ENCODE peak calls at places on chromosomes 16 and 17, in six cellular contexts. M, L, N, C, O and R are unnamed samples.

GRCh38 chr17:50672831-50673551 is 34.7 kb downstream of the ANKRD40 start:
- DNase-seq in C (no peak), O (peak), L (no peak), N (no peak), M (no peak), R (no peak)

GRCh38 chr17:49003557-49004511 is 6.6 kb downstream of the IGF2BP1 start:
- DNase-seq in C (peak), N (no peak), M (no peak), O (no peak), L (no peak), R (peak)

GRCh38 chr17:64150237-64151015 is 20.5 kb upstream of the ERN1 start:
- DNase-seq in N (peak), C (peak), L (peak), M (no peak), O (no peak), R (peak)

GRCh38 chr17:61597606-61598005 is 6.6 kb upstream of the NACA2 start:
- DNase-seq in M (no peak), N (no peak), L (no peak), O (no peak), C (no peak), R (no peak)

GRCh38 chr16:69107311-69107962 is 2.0 kb downstream of the HAS3 start:
- DNase-seq in N (peak), L (no peak), M (peak), C (no peak), O (no peak), R (no peak)

GRCh38 chr16:15876503-15876902 is 11.9 kb downstream of the CEP20 start:
- DNase-seq in L (no peak), C (no peak), O (no peak), N (no peak), M (no peak), R (no peak)

GRCh38 chr16:29694384-29695195 is 15.6 kb downstream of the QPRT start:
- DNase-seq in C (no peak), L (no peak), N (peak), O (no peak), M (peak), R (no peak)

GRCh38 chr16:17420821-17421220 is 49.9 kb downstream of the XYLT1 start:
- DNase-seq in C (no peak), L (no peak), M (no peak), O (no peak), N (no peak), R (no peak)

GRCh38 chr16:583470-583814 is 6.4 kb upstream of the RAB40C start:
- DNase-seq in L (no peak), O (no peak), C (no peak), N (no peak), M (no peak), R (no peak)

GRCh38 chr16:76222087-76222486 is 55.1 kb upstream of the CNTNAP4 start:
- DNase-seq in N (no peak), O (no peak), C (no peak), M (peak), L (no peak), R (no peak)

GRCh38 chr16:14301150-14302030 is 230.3 kb downstream of the MRTFB start:
- DNase-seq in L (no peak), C (no peak), M (no peak), N (no peak), O (peak), R (peak)

GRCh38 chr17:38509772-38510423 is 81.6 kb downstream of the ARHGAP23 start:
- DNase-seq in M (no peak), L (no peak), O (no peak), C (peak), N (no peak), R (peak)

GRCh38 chr17:55334881-55335523 is 70.2 kb downstream of the HLF start:
- DNase-seq in C (no peak), O (no peak), M (no peak), N (no peak), L (no peak), R (no peak)

GRCh38 chr16:23064642-23065041 is 84.6 kb downstream of the USP31 start:
- DNase-seq in C (peak), N (no peak), M (peak), O (no peak), L (no peak), R (no peak)

GRCh38 chr17:31733326-31733725 is 125.7 kb downstream of the COPRS start:
- DNase-seq in N (no peak), M (no peak), O (no peak), C (no peak), L (no peak), R (no peak)

GRCh38 chr16:84597518-84598390 is 20.1 kb downstream of the COTL1 start:
- DNase-seq in N (peak), O (no peak), M (no peak), L (no peak), C (no peak), R (no peak)

GRCh38 chr17:13046361-13046760 is 28.5 kb upstream of the ELAC2 start:
- DNase-seq in M (no peak), C (no peak), O (no peak), N (no peak), L (no peak), R (no peak)

GRCh38 chr16:83706394-83706793 is 101.4 kb upstream of the HSBP1 start:
- DNase-seq in N (no peak), C (no peak), O (no peak), L (no peak), M (no peak), R (peak)

GRCh38 chr17:2366747-2367494 is 29.6 kb downstream of the SGSM2 start:
- DNase-seq in N (no peak), O (no peak), L (no peak), C (peak), M (no peak), R (no peak)

GRCh38 chr17:72985882-72986720 is 106.4 kb downstream of the SLC39A11 start:
- DNase-seq in M (peak), C (peak), N (peak), L (peak), O (no peak), R (peak)

GRCh38 chr16:71537643-71538042 is 11.4 kb downstream of the CHST4 start:
- DNase-seq in C (peak), N (no peak), O (no peak), L (no peak), M (peak), R (peak)

GRCh38 chr16:82082543-82083244 is 47.6 kb downstream of the HSD17B2 start:
- DNase-seq in O (no peak), L (no peak), N (no peak), C (no peak), M (peak), R (peak)

GRCh38 chr17:34024303-34025178 is 230.5 kb upstream of the CCL2 start:
- DNase-seq in C (no peak), O (no peak), N (no peak), L (no peak), M (no peak), R (no peak)

GRCh38 chr16:19589771-19590302 is 34.3 kb downstream of the VPS35L start:
- DNase-seq in L (no peak), M (peak), N (no peak), C (peak), O (no peak), R (peak)

GRCh38 chr17:74742153-74742515 is 5.1 kb downstream of the RAB37 start:
- DNase-seq in O (no peak), N (no peak), M (no peak), C (peak), L (no peak), R (no peak)

GRCh38 chr17:74738051-74738996 is 1.3 kb downstream of the RAB37 start:
- DNase-seq in L (no peak), C (peak), O (no peak), M (no peak), N (no peak), R (no peak)

GRCh38 chr16:4892356-4893102 is 44.4 kb downstream of the PPL start:
- DNase-seq in O (no peak), C (peak), M (peak), L (no peak), N (no peak), R (peak)

GRCh38 chr17:1649116-1649843 is 386 bp downstream of the RILP start:
- DNase-seq in M (peak), O (peak), N (peak), C (peak), L (peak), R (peak)

DNA sequence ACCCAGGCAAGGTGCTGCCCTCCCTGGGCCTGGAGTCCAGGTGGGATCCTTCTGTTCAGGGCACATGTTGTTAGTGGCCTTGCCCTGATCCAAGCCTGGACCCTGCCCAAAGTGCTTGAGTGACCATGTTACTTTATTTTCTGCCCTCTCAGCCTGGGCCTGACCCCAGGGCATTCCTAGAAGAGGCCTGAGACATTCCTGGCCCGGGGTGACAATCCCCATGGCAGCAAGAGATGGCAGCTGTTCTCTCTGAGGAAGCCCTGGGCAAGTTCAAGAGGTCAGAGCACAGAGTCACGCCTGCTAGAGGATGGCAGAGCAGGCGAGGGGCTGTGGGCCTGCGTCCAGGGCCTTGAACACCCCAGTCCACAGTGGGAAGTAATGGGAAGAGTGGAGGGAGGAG is 5.0 kb downstream of the CDH16 start:
- DNase-seq in L (no peak), M (no peak), O (no peak), N (no peak), C (no peak), R (no peak)
- TF ChIP-seq CTCF in L (no peak), M (no peak), O (no peak), N (no peak), C (no peak), R (no peak)

GRCh38 chr16:53743149-53743566 is 39.2 kb downstream of the FTO start:
- DNase-seq in M (peak), N (no peak), L (no peak), C (peak), O (no peak), R (peak)

GRCh38 chr16:53741546-53741945 is 37.6 kb downstream of the FTO start:
- DNase-seq in N (no peak), O (no peak), L (no peak), C (no peak), M (no peak), R (no peak)

GRCh38 chr16:53745126-53745525 is 41.2 kb downstream of the FTO start:
- DNase-seq in C (peak), L (no peak), N (no peak), M (peak), O (no peak), R (no peak)

GRCh38 chr16:53744449-53744848 is 40.5 kb downstream of the FTO start:
- DNase-seq in M (no peak), C (no peak), O (no peak), N (no peak), L (no peak), R (no peak)

DNA sequence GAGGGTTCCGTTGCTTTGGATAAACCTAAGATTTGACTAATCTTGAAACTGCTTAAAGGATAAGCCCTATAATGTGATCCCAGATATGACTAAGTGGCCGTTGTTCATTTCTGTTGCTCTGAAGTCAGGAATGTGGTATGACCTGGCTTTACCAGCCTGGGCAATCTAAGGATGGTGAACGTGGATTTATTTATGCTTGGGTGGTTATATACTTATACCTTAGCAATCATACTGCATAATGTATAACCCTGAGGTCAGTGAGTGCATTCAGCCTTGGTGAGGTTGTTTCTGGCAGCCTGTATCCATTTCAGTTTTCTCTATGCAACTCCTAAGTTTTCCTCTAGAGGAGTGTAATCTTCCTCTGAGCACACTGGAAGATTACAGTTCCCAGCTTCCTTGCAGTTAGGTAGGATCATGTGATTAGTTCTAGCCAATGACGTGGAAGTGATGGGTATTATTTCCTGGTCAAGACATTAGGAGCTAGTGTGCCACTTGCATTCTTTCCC is 41.9 kb downstream of the FTO start:
- DNase-seq in M (peak), N (no peak), O (no peak), C (peak), L (no peak), R (no peak)
- TF ChIP-seq CTCF in M (peak), N (no peak), O (no peak), C (peak), L (no peak), R (peak)

GRCh38 chr16:50012182-50012581 is 12.8 kb upstream of the CNEP1R1 start:
- DNase-seq in N (no peak), L (no peak), O (no peak), C (no peak), M (no peak), R (no peak)

GRCh38 chr16:50010212-50010611 is 14.8 kb upstream of the CNEP1R1 start:
- DNase-seq in M (no peak), C (no peak), L (no peak), O (no peak), N (no peak), R (no peak)

GRCh38 chr16:50021509-50021908 is 3.5 kb upstream of the CNEP1R1 start:
- DNase-seq in L (no peak), C (no peak), O (no peak), N (no peak), M (peak), R (peak)

GRCh38 chr16:50011707-50012106 is 13.3 kb upstream of the CNEP1R1 start:
- DNase-seq in N (no peak), L (no peak), C (peak), M (peak), O (no peak), R (peak)

DNA sequence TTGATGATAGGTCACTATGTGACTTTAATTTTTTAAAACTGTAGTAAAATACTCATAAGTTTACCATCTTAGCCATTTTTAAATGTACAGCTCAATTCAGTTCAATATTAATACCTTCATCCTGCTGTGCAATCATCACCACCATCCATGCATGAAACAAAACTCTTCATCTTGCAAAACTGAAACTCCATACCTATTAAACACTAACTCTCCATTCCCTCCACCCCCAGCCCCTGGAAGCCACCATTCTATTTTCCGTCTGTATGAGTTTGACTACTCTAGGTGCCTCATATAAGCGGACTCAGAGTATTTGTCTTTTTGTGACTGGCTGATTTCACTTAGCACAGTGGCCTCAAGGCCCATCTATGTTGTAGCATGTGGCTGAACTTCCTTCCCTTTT is 9.4 kb upstream of the CNEP1R1 start:
- DNase-seq in M (no peak), N (no peak), C (no peak), O (no peak), L (no peak), R (no peak)
- TF ChIP-seq CTCF in M (no peak), N (no peak), C (no peak), O (no peak), L (no peak), R (no peak)

DNA sequence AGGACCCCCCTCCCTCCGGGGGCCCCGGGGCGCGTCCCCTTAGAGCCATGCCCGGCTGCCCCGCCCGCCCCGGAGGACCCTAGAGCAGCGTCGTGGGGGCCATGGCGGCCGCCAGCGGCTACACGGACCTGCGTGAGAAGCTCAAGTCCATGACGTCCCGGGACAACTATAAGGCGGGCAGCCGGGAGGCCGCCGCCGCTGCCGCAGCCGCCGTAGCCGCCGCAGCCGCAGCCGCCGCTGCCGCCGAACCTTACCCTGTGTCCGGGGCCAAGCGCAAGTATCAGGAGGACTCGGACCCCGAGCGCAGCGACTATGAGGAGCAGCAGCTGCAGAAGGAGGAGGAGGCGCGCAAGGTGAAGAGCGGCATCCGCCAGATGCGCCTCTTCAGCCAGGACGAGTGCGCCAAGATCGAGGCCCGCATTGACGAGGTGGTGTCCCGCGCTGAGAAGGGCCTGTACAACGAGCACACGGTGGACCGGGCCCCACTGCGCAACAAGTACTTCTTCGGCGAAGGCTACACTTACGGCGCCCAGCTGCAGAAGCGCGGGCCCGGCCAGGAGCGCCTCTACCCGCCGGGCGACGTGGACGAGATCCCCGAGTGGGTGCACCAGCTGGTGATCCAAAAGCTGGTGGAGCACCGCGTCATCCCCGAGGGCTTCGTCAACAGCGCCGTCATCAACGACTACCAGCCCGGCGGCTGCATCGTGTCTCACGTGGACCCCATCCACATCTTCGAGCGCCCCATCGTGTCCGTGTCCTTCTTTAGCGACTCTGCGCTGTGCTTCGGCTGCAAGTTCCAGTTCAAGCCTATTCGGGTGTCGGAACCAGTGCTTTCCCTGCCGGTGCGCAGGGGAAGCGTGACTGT is 747 bp downstream of the ALKBH5 start:
- DNase-seq in N (peak), M (peak), O (peak), L (peak), C (peak), R (peak)
- TF ChIP-seq CTCF in N (no peak), M (no peak), O (no peak), L (no peak), C (no peak), R (no peak)

GRCh38 chr17:71914812-71915211 is 206.0 kb upstream of the SOX9 start:
- DNase-seq in O (no peak), M (no peak), L (no peak), C (no peak), N (no peak), R (no peak)
- TF ChIP-seq CTCF in O (no peak), M (no peak), L (no peak), C (no peak), N (no peak), R (no peak)

GRCh38 chr17:82963104-82963950 is 116.1 kb upstream of the METRNL start:
- DNase-seq in N (peak), L (peak), O (peak), M (peak), C (peak), R (peak)
- TF ChIP-seq CTCF in N (peak), L (peak), O (peak), M (peak), C (peak), R (peak)

GRCh38 chr17:28675485-28675884 is 13.5 kb downstream of the SUPT6H start:
- DNase-seq in N (no peak), O (no peak), C (no peak), M (no peak), L (no peak), R (no peak)

DNA sequence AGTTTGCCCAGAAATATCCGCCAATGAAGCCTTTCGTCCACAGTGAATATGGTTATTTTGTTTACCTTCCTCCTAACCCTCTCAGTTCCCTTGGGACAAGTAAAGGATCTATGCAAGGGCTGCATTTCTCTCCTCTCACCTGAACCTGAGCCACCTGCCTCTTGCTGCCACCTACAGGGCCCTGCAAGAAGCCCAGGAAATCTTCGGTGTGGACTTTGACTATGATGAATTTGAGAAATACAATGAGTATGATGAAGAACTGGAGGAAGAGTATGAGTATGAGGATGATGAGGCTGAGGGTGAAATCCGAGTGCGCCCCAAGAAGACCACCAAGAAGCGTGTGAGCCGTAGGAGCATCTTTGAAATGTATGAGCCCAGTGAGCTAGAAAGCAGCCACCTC is 14.0 kb downstream of the SUPT6H start:
- DNase-seq in L (no peak), C (no peak), M (no peak), N (no peak), O (no peak), R (no peak)
- TF ChIP-seq CTCF in L (no peak), C (peak), M (no peak), N (no peak), O (no peak), R (peak)

GRCh38 chr16:64364894-64365293 is 757.0 kb downstream of the CDH11 start:
- DNase-seq in L (no peak), N (no peak), C (no peak), O (no peak), M (peak), R (no peak)
- TF ChIP-seq CTCF in L (no peak), N (no peak), C (no peak), O (no peak), M (no peak), R (no peak)

GRCh38 chr17:40793800-40794199 is 6.0 kb downstream of the KRT28 start:
- DNase-seq in L (no peak), O (no peak), N (peak), C (no peak), M (no peak), R (no peak)

GRCh38 chr17:40791116-40791515 is 8.6 kb downstream of the KRT28 start:
- DNase-seq in N (no peak), C (no peak), O (no peak), L (no peak), M (no peak), R (no peak)

GRCh38 chr17:40795019-40795667 is 4.6 kb downstream of the KRT28 start:
- DNase-seq in C (no peak), N (no peak), O (no peak), L (no peak), M (no peak), R (no peak)

GRCh38 chr17:40794466-40794865 is 5.3 kb downstream of the KRT28 start:
- DNase-seq in C (no peak), N (no peak), M (no peak), O (no peak), L (no peak), R (no peak)

GRCh38 chr17:40791808-40792436 is 7.8 kb downstream of the KRT28 start:
- DNase-seq in C (peak), N (no peak), M (peak), L (no peak), O (no peak), R (peak)
- TF ChIP-seq CTCF in C (peak), N (peak), M (peak), L (peak), O (no peak), R (peak)